ENCODE peak calls at places on chromosome 6, in eight cellular contexts. One of them, this sample, is unnamed.

GRCh38 chr6:90284236-90284744 is 12.4 kb downstream of the BACH2 start:
- DNase-seq in lung: no peak
- DNase-seq in ascending aorta: peak
- DNase-seq in A673: peak
- DNase-seq in psoas muscle: no peak
- DNase-seq in sigmoid colon: no peak
- DNase-seq in keratinocyte: no peak
- DNase-seq in heart left ventricle: no peak
- DNase-seq in this sample: peak

GRCh38 chr6:29861521-29862255 is 34.1 kb downstream of the HLA-G start:
- DNase-seq in ascending aorta: no peak
- DNase-seq in sigmoid colon: no peak
- DNase-seq in heart left ventricle: no peak
- DNase-seq in psoas muscle: no peak
- DNase-seq in lung: no peak
- DNase-seq in A673: no peak
- DNase-seq in keratinocyte: no peak
- DNase-seq in this sample: no peak

GRCh38 chr6:168676552-168677317 is 235.8 kb downstream of the SMOC2 start:
- DNase-seq in sigmoid colon: no peak
- DNase-seq in psoas muscle: no peak
- DNase-seq in heart left ventricle: no peak
- DNase-seq in ascending aorta: peak
- DNase-seq in lung: no peak
- DNase-seq in A673: no peak
- DNase-seq in keratinocyte: no peak
- DNase-seq in this sample: no peak

GRCh38 chr6:110491644-110492317 is 15.4 kb upstream of the SLC22A16 start:
- DNase-seq in sigmoid colon: no peak
- DNase-seq in lung: no peak
- DNase-seq in psoas muscle: no peak
- DNase-seq in heart left ventricle: no peak
- DNase-seq in keratinocyte: no peak
- DNase-seq in A673: peak
- DNase-seq in ascending aorta: no peak
- DNase-seq in this sample: peak

GRCh38 chr6:157089258-157089657 is 234.1 kb downstream of the TMEM242 start:
- DNase-seq in sigmoid colon: no peak
- DNase-seq in lung: no peak
- DNase-seq in ascending aorta: no peak
- DNase-seq in psoas muscle: no peak
- DNase-seq in A673: peak
- DNase-seq in heart left ventricle: no peak
- DNase-seq in keratinocyte: no peak
- DNase-seq in this sample: no peak

GRCh38 chr6:23446394-23447001 is 679.5 kb upstream of the NRSN1 start:
- DNase-seq in A673: peak
- DNase-seq in heart left ventricle: no peak
- DNase-seq in ascending aorta: no peak
- DNase-seq in psoas muscle: no peak
- DNase-seq in keratinocyte: no peak
- DNase-seq in sigmoid colon: no peak
- DNase-seq in lung: no peak
- DNase-seq in this sample: peak

GRCh38 chr6:79377047-79377446 is 142.6 kb upstream of the HMGN3 start:
- DNase-seq in keratinocyte: no peak
- DNase-seq in psoas muscle: no peak
- DNase-seq in sigmoid colon: no peak
- DNase-seq in A673: no peak
- DNase-seq in lung: no peak
- DNase-seq in ascending aorta: no peak
- DNase-seq in heart left ventricle: no peak
- DNase-seq in this sample: peak

GRCh38 chr6:42368156-42368555 is 83.6 kb downstream of the TRERF1 start:
- DNase-seq in heart left ventricle: no peak
- DNase-seq in ascending aorta: no peak
- DNase-seq in keratinocyte: no peak
- DNase-seq in lung: no peak
- DNase-seq in psoas muscle: no peak
- DNase-seq in A673: no peak
- DNase-seq in sigmoid colon: no peak
- DNase-seq in this sample: no peak

GRCh38 chr6:88157106-88157505 is 9.0 kb downstream of the CNR1 start:
- DNase-seq in sigmoid colon: no peak
- DNase-seq in heart left ventricle: no peak
- DNase-seq in lung: no peak
- DNase-seq in psoas muscle: no peak
- DNase-seq in keratinocyte: no peak
- DNase-seq in A673: no peak
- DNase-seq in ascending aorta: no peak
- DNase-seq in this sample: no peak

GRCh38 chr6:26330835-26331808 is 33.9 kb upstream of the BTN3A2 start:
- DNase-seq in lung: no peak
- DNase-seq in psoas muscle: no peak
- DNase-seq in sigmoid colon: no peak
- DNase-seq in heart left ventricle: no peak
- DNase-seq in A673: peak
- DNase-seq in keratinocyte: no peak
- DNase-seq in ascending aorta: no peak
- DNase-seq in this sample: peak
- H3K4me3 ChIP-seq in lung: no peak
- H3K4me3 ChIP-seq in psoas muscle: no peak
- H3K4me3 ChIP-seq in sigmoid colon: no peak
- H3K4me3 ChIP-seq in heart left ventricle: no peak
- H3K4me3 ChIP-seq in A673: peak
- H3K4me3 ChIP-seq in keratinocyte: peak
- H3K4me3 ChIP-seq in ascending aorta: no peak
- H3K4me3 ChIP-seq in this sample: peak

DNA sequence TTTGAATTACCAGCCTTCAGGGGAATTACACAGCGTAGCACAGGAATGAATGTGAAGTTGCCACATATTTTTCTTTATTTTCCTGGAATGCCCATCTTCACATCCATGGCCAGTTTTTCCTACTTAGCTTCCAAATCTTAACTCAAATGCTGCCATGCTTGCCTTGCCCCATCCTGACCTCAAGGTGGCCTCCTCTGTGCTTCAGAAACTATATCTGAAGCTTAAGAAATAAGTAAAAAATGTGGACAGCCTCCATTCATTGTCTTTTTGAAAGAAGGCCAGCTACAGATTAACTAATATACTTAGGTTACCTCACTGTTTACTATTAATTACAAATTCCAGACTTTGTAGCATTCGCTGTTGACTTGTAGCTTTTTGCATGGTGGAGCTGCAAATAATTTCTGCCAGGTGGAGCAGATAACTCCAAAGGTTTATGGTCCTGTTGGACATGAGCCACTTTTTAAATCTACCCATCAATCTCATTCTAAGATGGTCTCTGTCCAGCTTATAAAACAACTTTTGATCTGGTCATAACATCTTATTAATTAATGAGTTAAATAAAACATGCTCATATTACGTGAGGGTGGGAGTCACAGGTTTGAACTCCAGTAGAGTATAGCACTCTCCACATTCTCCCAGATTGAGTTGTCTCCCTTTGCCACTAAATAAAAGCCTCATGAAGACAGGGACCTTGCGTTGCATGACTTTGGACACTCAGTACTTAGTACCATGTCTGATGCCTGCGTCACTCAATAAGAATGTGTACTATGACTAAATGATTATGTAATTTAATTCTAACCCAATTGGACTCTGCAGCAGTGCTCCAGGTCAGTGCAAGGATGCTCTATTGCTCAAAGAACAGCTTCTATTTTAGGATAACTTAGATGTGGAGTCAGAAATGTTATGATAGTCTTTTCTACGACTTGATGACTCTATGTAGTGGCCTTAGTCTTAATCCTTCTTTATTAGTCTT is 678.6 kb upstream of the CITED2 start:
- DNase-seq in heart left ventricle: no peak
- DNase-seq in lung: no peak
- DNase-seq in keratinocyte: no peak
- DNase-seq in psoas muscle: no peak
- DNase-seq in A673: peak
- DNase-seq in sigmoid colon: no peak
- DNase-seq in ascending aorta: no peak
- DNase-seq in this sample: peak
- TF ChIP-seq CTCF in heart left ventricle: peak
- TF ChIP-seq CTCF in lung: no peak
- TF ChIP-seq CTCF in keratinocyte: peak
- TF ChIP-seq CTCF in psoas muscle: no peak
- TF ChIP-seq CTCF in A673: peak
- TF ChIP-seq CTCF in sigmoid colon: no peak
- TF ChIP-seq CTCF in ascending aorta: no peak
- TF ChIP-seq CTCF in this sample: peak

GRCh38 chr6:81847866-81848265 is 95.4 kb upstream of the TENT5A start:
- DNase-seq in lung: no peak
- DNase-seq in ascending aorta: no peak
- DNase-seq in sigmoid colon: no peak
- DNase-seq in keratinocyte: no peak
- DNase-seq in psoas muscle: no peak
- DNase-seq in heart left ventricle: no peak
- DNase-seq in A673: no peak
- DNase-seq in this sample: no peak
- H3K4me3 ChIP-seq in lung: no peak
- H3K4me3 ChIP-seq in ascending aorta: no peak
- H3K4me3 ChIP-seq in sigmoid colon: no peak
- H3K4me3 ChIP-seq in keratinocyte: no peak
- H3K4me3 ChIP-seq in psoas muscle: no peak
- H3K4me3 ChIP-seq in heart left ventricle: no peak
- H3K4me3 ChIP-seq in A673: no peak
- H3K4me3 ChIP-seq in this sample: no peak

DNA sequence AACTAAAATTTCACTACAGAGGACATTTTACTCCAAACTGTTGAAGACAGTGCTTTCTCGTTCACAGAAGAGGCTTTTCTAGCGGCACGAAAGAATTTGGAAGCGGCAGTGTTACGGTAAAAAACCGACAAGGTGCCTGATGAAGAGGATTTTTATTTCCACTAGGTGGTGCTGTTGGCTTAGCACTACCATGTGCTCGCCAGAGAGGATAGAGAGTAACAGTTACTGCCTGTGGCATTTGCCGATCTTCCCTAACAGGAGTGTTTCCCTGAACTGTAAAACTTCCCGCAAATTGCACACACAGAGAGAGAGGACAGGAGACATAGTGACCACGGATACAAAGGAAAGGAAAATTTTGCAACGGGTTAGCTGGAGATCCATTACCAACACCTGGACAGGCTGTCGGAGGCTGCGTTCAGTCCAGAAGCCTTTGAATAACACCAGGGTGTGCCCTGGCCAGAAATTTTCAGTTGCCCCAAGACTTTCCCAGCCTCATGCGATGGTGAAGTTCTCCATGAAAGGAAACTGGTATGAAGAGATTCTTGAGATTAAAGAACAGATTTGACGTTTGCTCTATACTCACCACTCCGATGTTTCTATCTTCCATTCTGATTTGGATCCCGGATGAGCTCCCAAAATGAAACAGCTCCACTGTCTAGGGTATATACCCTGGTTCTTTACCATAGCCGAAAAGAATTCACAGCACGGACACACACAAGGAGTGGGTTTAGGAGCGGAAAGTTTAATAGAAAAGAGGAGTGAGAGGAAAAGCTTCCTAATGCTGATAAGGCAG is 48.1 kb downstream of the HLA-DPB1 start:
- DNase-seq in ascending aorta: no peak
- DNase-seq in lung: no peak
- DNase-seq in sigmoid colon: no peak
- DNase-seq in keratinocyte: no peak
- DNase-seq in A673: peak
- DNase-seq in heart left ventricle: no peak
- DNase-seq in psoas muscle: no peak
- DNase-seq in this sample: peak
- TF ChIP-seq CTCF in ascending aorta: no peak
- TF ChIP-seq CTCF in lung: peak
- TF ChIP-seq CTCF in sigmoid colon: no peak
- TF ChIP-seq CTCF in keratinocyte: peak
- TF ChIP-seq CTCF in A673: peak
- TF ChIP-seq CTCF in heart left ventricle: peak
- TF ChIP-seq CTCF in psoas muscle: peak
- TF ChIP-seq CTCF in this sample: peak

DNA sequence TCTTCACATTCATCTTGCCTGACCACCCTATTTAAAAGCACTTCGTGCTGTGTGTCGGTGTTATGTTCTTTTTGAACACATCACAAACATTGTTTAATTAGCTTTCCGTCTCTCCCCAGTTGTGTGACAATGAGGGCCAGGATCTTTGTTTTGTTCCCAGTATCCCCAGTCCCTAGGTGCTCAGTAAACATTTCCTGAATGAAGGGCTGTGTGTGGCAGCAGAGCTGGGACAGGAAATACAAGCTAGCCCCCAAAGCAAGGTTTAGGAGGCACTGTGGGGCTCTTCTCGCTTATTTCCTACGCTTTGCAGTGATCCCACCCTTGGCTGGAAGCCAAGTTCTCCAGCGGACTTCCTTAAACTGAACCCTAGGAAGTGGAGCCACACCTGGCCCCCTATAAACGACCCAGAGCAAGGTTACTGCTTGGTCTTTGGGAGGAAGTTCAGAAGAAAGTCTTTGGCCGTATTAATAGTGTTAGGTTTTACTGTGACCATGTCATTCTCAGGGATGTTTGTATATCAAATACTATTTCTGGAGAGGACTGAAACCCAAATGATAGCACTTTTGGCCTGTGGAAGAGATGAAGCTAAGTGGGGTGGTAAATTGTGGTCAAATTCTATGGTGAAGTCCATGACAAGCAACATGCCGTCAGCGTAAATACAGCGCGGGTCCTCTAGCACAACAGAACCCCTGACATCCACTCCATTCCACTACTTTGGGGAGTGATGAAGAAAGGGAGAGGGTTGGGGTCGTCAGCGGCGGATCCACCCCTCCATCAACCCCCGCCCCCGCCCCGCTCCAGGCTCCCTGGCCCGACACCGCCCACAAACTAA is 568 bp upstream of the FANCE start:
- DNase-seq in psoas muscle: no peak
- DNase-seq in ascending aorta: no peak
- DNase-seq in sigmoid colon: no peak
- DNase-seq in keratinocyte: no peak
- DNase-seq in lung: no peak
- DNase-seq in A673: no peak
- DNase-seq in heart left ventricle: no peak
- DNase-seq in this sample: no peak
- H3K4me3 ChIP-seq in psoas muscle: peak
- H3K4me3 ChIP-seq in ascending aorta: peak
- H3K4me3 ChIP-seq in sigmoid colon: peak
- H3K4me3 ChIP-seq in keratinocyte: no peak
- H3K4me3 ChIP-seq in lung: no peak
- H3K4me3 ChIP-seq in A673: peak
- H3K4me3 ChIP-seq in heart left ventricle: no peak
- H3K4me3 ChIP-seq in this sample: peak

DNA sequence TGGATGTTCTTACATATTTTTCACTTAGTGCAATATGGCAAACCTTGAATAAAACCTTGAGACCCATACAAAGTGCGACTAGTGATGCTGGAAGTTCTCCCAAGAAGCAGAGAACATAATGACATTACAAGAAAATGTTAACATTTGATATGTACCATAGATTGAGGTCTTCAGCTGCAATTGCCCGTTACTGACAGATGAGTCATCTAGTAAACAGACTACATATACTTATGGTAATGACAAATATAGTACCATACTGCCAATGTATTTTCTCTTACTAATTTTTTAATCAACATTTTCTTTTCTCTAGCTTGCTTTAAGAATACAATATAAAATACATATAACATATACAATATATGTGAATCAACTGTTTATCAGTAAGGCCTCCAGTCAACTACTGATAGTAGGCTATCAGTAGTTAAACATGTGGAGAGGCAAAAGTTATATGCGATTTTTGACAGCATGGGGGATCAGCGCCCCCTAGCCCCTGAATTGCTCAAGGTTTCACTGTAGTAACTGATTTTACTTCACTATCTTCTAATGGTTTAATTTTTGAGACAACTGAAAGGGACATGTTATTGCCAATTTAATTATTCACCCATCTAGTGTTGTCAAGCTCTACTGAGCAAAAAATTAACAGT is 166.7 kb upstream of the ADGRB3 start:
- DNase-seq in sigmoid colon: no peak
- DNase-seq in keratinocyte: no peak
- DNase-seq in heart left ventricle: no peak
- DNase-seq in psoas muscle: no peak
- DNase-seq in A673: peak
- DNase-seq in lung: no peak
- DNase-seq in ascending aorta: no peak
- DNase-seq in this sample: no peak
- TF ChIP-seq CTCF in sigmoid colon: no peak
- TF ChIP-seq CTCF in keratinocyte: no peak
- TF ChIP-seq CTCF in heart left ventricle: no peak
- TF ChIP-seq CTCF in psoas muscle: no peak
- TF ChIP-seq CTCF in A673: peak
- TF ChIP-seq CTCF in lung: no peak
- TF ChIP-seq CTCF in ascending aorta: no peak
- TF ChIP-seq CTCF in this sample: no peak